ENCODE peak calls at places on chromosome 10, in four cellular contexts. R, F, S and V are unnamed samples.

GRCh38 chr10:27558612-27559020 is 54.5 kb downstream of the RAB18 start:
- DNase-seq in R (peak), F (peak), S (peak), V (peak)

GRCh38 chr10:131085586-131085860 is 226.0 kb downstream of the TCERG1L start:
- DNase-seq in R (no peak), F (no peak), S (no peak), V (no peak)

GRCh38 chr10:96585726-96586418 is 940 bp downstream of the TM9SF3 start:
- DNase-seq in R (no peak), F (no peak), S (no peak), V (no peak)

GRCh38 chr10:133009218-133009954 is 67.0 kb upstream of the CFAP46 start:
- DNase-seq in R (no peak), F (no peak), S (no peak), V (no peak)

GRCh38 chr10:66931340-66931948 is 5.6 kb downstream of the LRRTM3 start:
- DNase-seq in R (peak), F (peak), S (peak), V (peak)

GRCh38 chr10:117686606-117687005 is 144.1 kb downstream of the EMX2 start:
- DNase-seq in R (no peak), F (no peak), S (no peak), V (no peak)

GRCh38 chr10:126904493-126904806 is 778 bp upstream of the DOCK1 start:
- DNase-seq in R (no peak), F (no peak), S (no peak), V (no peak)

GRCh38 chr10:28254290-28254985 is 48.4 kb downstream of the MPP7 start:
- DNase-seq in R (no peak), F (no peak), S (peak), V (no peak)

GRCh38 chr10:96133135-96133534 is 3.0 kb downstream of the ZNF518A start:
- DNase-seq in R (no peak), F (no peak), S (peak), V (no peak)

GRCh38 chr10:3887404-3887803 is 102.4 kb upstream of the KLF6 start:
- DNase-seq in R (no peak), F (no peak), S (no peak), V (no peak)

GRCh38 chr10:485776-486572 is 203.5 kb downstream of the DIP2C start:
- DNase-seq in R (no peak), F (no peak), S (no peak), V (no peak)

GRCh38 chr10:89185658-89186057 is 21.5 kb downstream of the CH25H start:
- DNase-seq in R (no peak), F (no peak), S (no peak), V (no peak)

GRCh38 chr10:76582536-76582935 is 1055.1 kb downstream of the KCNMA1 start:
- DNase-seq in R (no peak), F (no peak), S (peak), V (no peak)

GRCh38 chr10:60473557-60473956 is 83.9 kb upstream of the ANK3 start:
- DNase-seq in R (no peak), F (no peak), S (no peak), V (no peak)

GRCh38 chr10:124482401-124482800 is 20.8 kb downstream of the LHPP start:
- DNase-seq in R (no peak), F (no peak), S (no peak), V (no peak)

GRCh38 chr10:124074471-124075109 is 18.8 kb downstream of the CHST15 start:
- DNase-seq in R (no peak), F (no peak), S (no peak), V (no peak)

GRCh38 chr10:11191673-11192072 is 174.0 kb downstream of the CELF2 start:
- DNase-seq in R (no peak), F (no peak), S (no peak), V (no peak)

GRCh38 chr10:64880546-64880945 is 1359.3 kb downstream of the REEP3 start:
- DNase-seq in R (no peak), F (no peak), S (no peak), V (no peak)

GRCh38 chr10:124076334-124076733 is 17.1 kb downstream of the CHST15 start:
- DNase-seq in R (no peak), F (no peak), S (no peak), V (no peak)

GRCh38 chr10:30894221-30894620 is 137.4 kb downstream of the ZNF438 start:
- DNase-seq in R (no peak), F (no peak), S (no peak), V (no peak)

GRCh38 chr10:109282510-109282909 is 640.8 kb downstream of the XPNPEP1 start:
- DNase-seq in R (no peak), F (no peak), S (peak), V (no peak)

GRCh38 chr10:89373916-89374711 is 3.7 kb upstream of the IFIT1B start:
- DNase-seq in R (no peak), F (no peak), S (peak), V (no peak)

GRCh38 chr10:131168238-131168875 is 143.2 kb downstream of the TCERG1L start:
- DNase-seq in R (no peak), F (no peak), S (no peak), V (no peak)

GRCh38 chr10:19654576-19654975 is 161.7 kb upstream of the PLXDC2 start:
- DNase-seq in R (no peak), F (no peak), S (peak), V (no peak)

GRCh38 chr10:125848371-125848770 is 25.0 kb downstream of the BCCIP start:
- DNase-seq in R (no peak), F (no peak), S (no peak), V (no peak)

GRCh38 chr10:117860135-117860534 is 186.6 kb downstream of the RAB11FIP2 start:
- DNase-seq in R (no peak), F (no peak), S (no peak), V (no peak)

GRCh38 chr10:127738512-127739424 is 1.8 kb downstream of the FOXI2 start:
- DNase-seq in R (no peak), F (no peak), S (no peak), V (no peak)

GRCh38 chr10:50653142-50653541 is 29.4 kb upstream of the SGMS1 start:
- DNase-seq in R (no peak), F (no peak), S (peak), V (no peak)

GRCh38 chr10:132563485-132564248 is 26.1 kb downstream of the INPP5A start:
- DNase-seq in R (no peak), F (no peak), S (no peak), V (no peak)

GRCh38 chr10:67935223-67935622 is 50.8 kb downstream of the SIRT1 start:
- DNase-seq in R (no peak), F (no peak), S (no peak), V (no peak)

GRCh38 chr10:80579370-80579769 is 41.7 kb downstream of the SH2D4B start:
- DNase-seq in R (no peak), F (no peak), S (no peak), V (no peak)